ENCODE peak calls at places on chromosome 12, in four cellular contexts. L is body of pancreas, P is foreskin fibroblast, B is left ventricle myocardium inferior. W is an unnamed sample.

GRCh38 chr12:41205070-41205715 is 17.1 kb downstream of the PDZRN4 start:
- DNase-seq in L (no peak), P (no peak), B (no peak), W (peak; percentile 9)

GRCh38 chr12:71846322-71846940 is 6.9 kb downstream of the TBC1D15 start:
- DNase-seq in L (peak; percentile 13), P (peak; percentile 55), B (no peak), W (peak; percentile 9)

GRCh38 chr12:131672941-131673330 is 38.0 kb upstream of the SFSWAP start:
- DNase-seq in L (no peak), P (no peak), B (no peak), W (no peak)

GRCh38 chr12:58633479-58633878 is 286.8 kb downstream of the LRIG3 start:
- DNase-seq in L (no peak), P (no peak), B (no peak), W (no peak)

GRCh38 chr12:93777249-93777648 is 100.1 kb downstream of the CRADD start:
- DNase-seq in L (peak; percentile 45), P (peak; percentile 78), B (no peak), W (no peak)

GRCh38 chr12:49066120-49066519 is 3.7 kb downstream of the RHEBL1 start:
- DNase-seq in L (no peak), P (no peak), B (no peak), W (no peak)

GRCh38 chr12:57800965-57801364 is 17.6 kb downstream of the AVIL start:
- DNase-seq in L (no peak), P (no peak), B (no peak), W (no peak)

GRCh38 chr12:20602671-20603402 is 92.3 kb upstream of the SLCO1C1 start:
- DNase-seq in L (no peak), P (peak; percentile 17), B (no peak), W (peak; percentile 81)

GRCh38 chr12:11658796-11659195 is 9.3 kb downstream of the ETV6 start:
- DNase-seq in L (no peak), P (peak; percentile 74), B (no peak), W (peak; percentile 55)

GRCh38 chr12:111196532-111196931 is 172.4 kb downstream of the PHETA1 start:
- DNase-seq in L (peak; percentile 9), P (no peak), B (no peak), W (no peak)

GRCh38 chr12:39618701-39619100 is 902 bp downstream of the ABCD2 start:
- DNase-seq in L (no peak), P (no peak), B (no peak), W (no peak)

GRCh38 chr12:75781532-75782046 is 250.0 kb downstream of the PHLDA1 start:
- DNase-seq in L (no peak), P (peak; percentile 76), B (no peak), W (no peak)

GRCh38 chr12:42922512-42922865 is 332.9 kb upstream of the PRICKLE1 start:
- DNase-seq in L (no peak), P (no peak), B (no peak), W (no peak)

GRCh38 chr12:93740721-93741120 is 63.5 kb downstream of the CRADD start:
- DNase-seq in L (no peak), P (no peak), B (no peak), W (no peak)

GRCh38 chr12:46160981-46161690 is 107.7 kb downstream of the SLC38A1 start:
- DNase-seq in L (no peak), P (no peak), B (no peak), W (no peak)

GRCh38 chr12:109264095-109264942 is 44.8 kb downstream of the FOXN4 start:
- DNase-seq in L (peak; percentile 70), P (peak; percentile 62), B (peak; percentile 70), W (no peak)

GRCh38 chr12:78865297-78865955 is 852 bp downstream of the SYT1 start:
- DNase-seq in L (no peak), P (peak; percentile 5), B (no peak), W (no peak)

GRCh38 chr12:116563262-116563661 is 4.1 kb downstream of the MAP1LC3B2 start:
- DNase-seq in L (no peak), P (no peak), B (no peak), W (no peak)

GRCh38 chr12:95633049-95633545 is 81.8 kb upstream of the USP44 start:
- DNase-seq in L (peak; percentile 53), P (peak; percentile 93), B (no peak), W (no peak)

GRCh38 chr12:12788675-12789368 is 3.4 kb downstream of the APOLD1 start:
- DNase-seq in L (peak; percentile 81), P (peak; percentile 90), B (no peak), W (peak; percentile 59)

GRCh38 chr12:69601962-69602685 is 8.6 kb downstream of the LRRC10 start:
- DNase-seq in L (no peak), P (no peak), B (no peak), W (no peak)

GRCh38 chr12:123120452-123121166 is 30.3 kb downstream of the PITPNM2 start:
- DNase-seq in L (no peak), P (peak; percentile 74), B (no peak), W (no peak)

GRCh38 chr12:6233121-6233971 is 33.1 kb downstream of the CD9 start:
- DNase-seq in L (peak; percentile 83), P (no peak), B (no peak), W (no peak)

GRCh38 chr12:6229224-6229748 is 29.1 kb downstream of the CD9 start:
- DNase-seq in L (peak; percentile 27), P (peak; percentile 59), B (no peak), W (no peak)

GRCh38 chr12:6230321-6231110 is 30.3 kb downstream of the CD9 start:
- DNase-seq in L (peak; percentile 80), P (no peak), B (peak; percentile 42), W (peak; percentile 43)

GRCh38 chr12:6229823-6230222 is 29.6 kb downstream of the CD9 start:
- DNase-seq in L (peak; percentile 76), P (peak; percentile 96), B (peak; percentile 54), W (peak; percentile 59)

DNA sequence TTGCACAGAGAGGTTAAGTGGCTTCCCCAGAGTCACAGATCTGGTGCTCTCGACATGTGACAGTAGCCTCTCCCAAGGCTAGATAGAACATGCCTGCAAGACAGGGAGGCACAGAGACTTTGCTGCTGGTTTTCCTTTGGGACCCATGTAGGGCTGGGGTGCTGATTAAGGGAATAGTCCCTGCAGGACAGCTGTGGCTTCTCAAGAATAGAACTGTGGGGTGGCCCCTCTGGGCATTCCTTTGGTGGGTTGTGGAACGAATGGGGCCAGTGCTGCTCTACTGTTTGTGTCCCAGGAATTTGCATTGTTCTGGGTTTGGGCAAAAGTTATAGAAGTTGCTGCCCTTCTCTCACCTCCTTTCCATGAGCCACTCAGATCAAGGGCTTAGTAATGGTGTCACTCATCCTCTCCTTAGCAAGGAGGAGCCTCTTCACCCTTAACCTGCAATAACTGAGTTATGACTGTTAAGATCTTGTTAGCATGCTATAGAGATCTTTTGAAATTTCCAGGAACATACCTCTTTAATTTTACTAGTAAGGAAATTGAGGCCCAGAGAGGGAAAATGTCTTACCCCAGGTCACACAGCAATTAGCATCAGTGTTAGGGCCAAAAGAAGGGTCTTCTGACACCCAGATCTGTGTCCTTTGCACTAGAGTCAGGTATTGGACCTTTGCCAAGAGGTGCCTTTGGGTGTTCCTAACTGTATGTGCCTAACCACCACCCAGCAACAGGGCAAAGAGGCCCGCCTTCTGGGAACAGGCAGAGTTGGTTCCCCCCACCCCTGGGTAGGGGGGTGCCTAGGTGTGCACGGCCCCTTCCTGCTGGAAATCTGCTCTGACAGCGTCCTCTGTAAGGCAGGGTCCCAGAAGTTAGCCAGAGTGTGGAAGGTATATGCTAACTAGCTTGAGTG is 31.4 kb downstream of the CD9 start:
- DNase-seq in L (peak; percentile 20), P (peak; percentile 59), B (no peak), W (no peak)
- TF ChIP-seq CTCF in L (no peak), P (no peak), B (no peak), W (no peak)

GRCh38 chr12:130280226-130280625 is 57.5 kb upstream of the PIWIL1 start:
- DNase-seq in L (no peak), P (peak; percentile 2), B (no peak), W (no peak)
- H3K4me3 ChIP-seq in L (no peak overlapping the region), P (no peak overlapping the region), B (peak overlapping the region; percentile 25), W (no peak overlapping the region)

DNA sequence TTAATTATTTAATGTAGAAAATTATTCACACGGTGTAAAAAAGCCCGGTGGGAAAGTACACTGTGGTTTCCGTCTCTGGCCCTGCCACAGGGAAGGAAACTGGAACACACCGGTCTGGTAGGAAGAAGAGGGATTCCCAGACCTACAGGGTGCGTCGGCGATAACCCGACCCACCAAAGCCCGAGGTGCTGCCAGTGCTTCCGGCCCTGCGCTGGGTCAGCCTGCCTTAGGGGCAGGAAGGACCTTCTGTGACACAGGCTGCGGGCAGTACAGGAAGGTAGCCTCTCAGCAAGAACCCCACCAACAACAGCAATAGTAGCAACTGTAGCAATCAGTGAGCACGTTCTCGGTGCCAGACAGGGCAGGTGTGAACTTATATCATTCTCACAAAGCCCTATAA is 169.5 kb upstream of the FKBP4 start:
- DNase-seq in L (no peak), P (no peak), B (no peak), W (no peak)
- TF ChIP-seq CTCF in L (no peak), P (no peak), B (no peak), W (no peak)

GRCh38 chr12:53443955-53444354 is 2.4 kb downstream of the PRR13 start:
- DNase-seq in L (peak; percentile 54), P (no peak), B (no peak), W (no peak)
- H3K4me3 ChIP-seq in L (no peak overlapping the region), P (no peak overlapping the region), B (no peak overlapping the region), W (no peak overlapping the region)

GRCh38 chr12:16163891-16164290 is 113.6 kb downstream of the SLC15A5 start:
- DNase-seq in L (no peak), P (no peak), B (no peak), W (no peak)

GRCh38 chr12:16166563-16167470 is 110.7 kb downstream of the SLC15A5 start:
- DNase-seq in L (no peak), P (no peak), B (no peak), W (no peak)

GRCh38 chr12:16168078-16168477 is 109.4 kb downstream of the SLC15A5 start:
- DNase-seq in L (no peak), P (no peak), B (no peak), W (no peak)

GRCh38 chr12:16171348-16171747 is 106.1 kb downstream of the SLC15A5 start:
- DNase-seq in L (no peak), P (no peak), B (no peak), W (no peak)

DNA sequence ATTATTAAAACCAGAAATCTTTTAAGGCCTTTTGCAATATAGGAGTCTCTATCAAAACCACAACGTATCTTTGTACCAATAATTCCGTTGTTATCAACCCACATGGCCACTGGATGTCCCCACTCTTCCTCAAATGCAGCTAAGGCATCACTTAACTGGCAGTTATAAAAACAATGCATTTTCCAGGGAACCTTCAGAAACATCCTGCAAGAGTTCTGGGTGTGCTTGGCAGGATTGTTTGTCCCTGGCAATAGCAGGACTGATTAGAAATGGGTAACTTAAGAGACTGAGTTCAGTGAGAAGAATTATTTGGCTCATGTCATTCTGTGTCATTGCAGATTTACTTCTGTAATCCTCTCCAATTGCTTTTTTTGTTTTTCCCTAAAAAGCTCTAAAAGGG is 112.0 kb downstream of the SLC15A5 start:
- DNase-seq in L (peak; percentile 49), P (peak; percentile 58), B (no peak), W (peak; percentile 40)
- TF ChIP-seq CTCF in L (no peak), P (peak; percentile 42), B (peak; percentile 42), W (peak; percentile 56)

DNA sequence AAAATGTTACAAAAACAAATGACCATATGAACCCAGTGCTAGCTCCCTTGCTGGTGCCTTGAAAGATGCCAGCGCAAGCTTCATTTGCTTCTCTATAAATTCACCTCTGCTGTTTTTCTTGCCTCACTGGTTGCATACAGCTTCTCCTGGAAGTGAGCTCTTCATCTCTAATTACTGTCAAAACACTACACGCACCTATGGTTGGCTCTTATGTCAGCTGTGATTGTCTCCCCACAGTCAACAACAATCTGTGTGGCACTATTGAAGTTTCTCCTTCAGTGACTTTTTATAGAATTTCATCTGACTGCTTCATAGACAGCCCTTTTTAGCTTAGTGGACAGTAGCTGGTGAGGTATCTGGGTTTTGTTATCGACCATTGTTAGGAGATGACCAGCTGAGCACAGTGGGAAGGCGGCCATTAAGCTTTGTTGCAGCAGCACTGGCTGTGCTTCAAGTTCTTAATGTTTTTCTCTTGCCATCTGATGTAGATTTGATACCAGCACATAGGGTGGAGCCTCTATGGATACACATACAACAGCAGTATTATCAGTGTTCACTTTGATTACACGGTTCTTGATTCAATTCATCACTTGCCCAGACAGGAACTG is 131.8 kb downstream of the KITLG start:
- DNase-seq in L (no peak), P (no peak), B (no peak), W (no peak)
- H3K4me3 ChIP-seq in L (no peak overlapping the region), P (no peak overlapping the region), B (no peak overlapping the region), W (no peak overlapping the region)